ENCODE peak calls at places on chromosomes 3 and 15, in five cellular contexts. B is fibroblast of mammary gland; J is activated CD4-positive, alpha-beta memory T cell treated with anti-CD3 and anti-CD28 coated beads for 36 hours; H is left colon; V is IMR-90. C is an unnamed sample.

GRCh38 chr3:119279101-119279554 is 15.1 kb upstream of the ARHGAP31 start:
- DNase-seq in J (no peak), B (no peak), V (no peak), H (peak; percentile 40), C (peak; percentile 28)

GRCh38 chr3:9087831-9088413 is 124.7 kb upstream of the RAD18 start:
- DNase-seq in B (no peak), H (no peak), V (no peak), J (no peak), C (no peak)

GRCh38 chr3:36679384-36680200 is 84.8 kb downstream of the DCLK3 start:
- DNase-seq in H (no peak), V (peak; percentile 95), J (no peak), B (peak; percentile 91), C (peak; percentile 80)

GRCh38 chr3:180961552-180961951 is 28.0 kb downstream of the DNAJC19 start:
- DNase-seq in V (no peak), J (no peak), H (no peak), B (no peak), C (no peak)

GRCh38 chr15:29090617-29091466 is 178.8 kb downstream of the NSMCE3 start:
- DNase-seq in H (no peak), V (peak; percentile 11), J (peak; percentile 60), B (peak; percentile 12), C (peak; percentile 21)

GRCh38 chr3:134824676-134825290 is 29.7 kb downstream of the EPHB1 start:
- DNase-seq in B (no peak), H (no peak), V (no peak), J (no peak), C (no peak)

GRCh38 chr3:171648079-171648478 is 162.2 kb downstream of the PLD1 start:
- DNase-seq in B (no peak), H (no peak), J (no peak), V (no peak), C (no peak)

GRCh38 chr15:52798529-52799101 is 8.5 kb upstream of the ONECUT1 start:
- DNase-seq in B (no peak), J (no peak), H (no peak), V (no peak), C (no peak)

GRCh38 chr3:99176169-99176964 is 274.9 kb upstream of the DCBLD2 start:
- DNase-seq in V (peak; percentile 39), B (no peak), H (no peak), J (no peak), C (no peak)

GRCh38 chr15:44194397-44195150 is 497 bp downstream of the FRMD5 start:
- DNase-seq in H (peak; percentile 58), J (peak; percentile 52), V (peak; percentile 85), B (peak; percentile 46), C (peak; percentile 40)

GRCh38 chr3:157317895-157318294 is 118.8 kb upstream of the PTX3 start:
- DNase-seq in H (no peak), V (no peak), B (peak; percentile 33), J (no peak), C (no peak)

GRCh38 chr3:137304313-137305056 is 346.7 kb downstream of the IL20RB start:
- DNase-seq in B (no peak), H (no peak), J (no peak), V (no peak), C (peak; percentile 1)

GRCh38 chr15:92142242-92143232 is 251.1 kb upstream of the ST8SIA2 start:
- DNase-seq in J (no peak), B (no peak), H (no peak), V (no peak), C (no peak)